ENCODE peak calls at places on chromosomes 6 and 20, in six cellular contexts. One of them, this sample, is unnamed.

GRCh38 chr6:33984466-33985332 is 161.2 kb downstream of the GRM4 start:
- DNase-seq in IMR-90: no peak
- DNase-seq in H9: peak
- DNase-seq in mesenchymal stem cell: no peak
- DNase-seq in trophoblast cell: no peak
- DNase-seq in H1: peak
- DNase-seq in this sample: no peak

GRCh38 chr6:5294392-5295211 is 33.3 kb downstream of the FARS2 start:
- DNase-seq in IMR-90: no peak
- DNase-seq in H9: no peak
- DNase-seq in mesenchymal stem cell: no peak
- DNase-seq in trophoblast cell: no peak
- DNase-seq in H1: no peak
- DNase-seq in this sample: no peak

GRCh38 chr6:45843848-45844521 is 171.7 kb downstream of the CLIC5 start:
- DNase-seq in IMR-90: no peak
- DNase-seq in H9: no peak
- DNase-seq in mesenchymal stem cell: no peak
- DNase-seq in trophoblast cell: no peak
- DNase-seq in H1: no peak
- DNase-seq in this sample: no peak

GRCh38 chr6:71724456-71725180 is 161.7 kb upstream of the RIMS1 start:
- DNase-seq in IMR-90: no peak
- DNase-seq in H9: no peak
- DNase-seq in mesenchymal stem cell: no peak
- DNase-seq in trophoblast cell: no peak
- DNase-seq in H1: no peak
- DNase-seq in this sample: no peak

GRCh38 chr6:31922942-31923341 is 4.6 kb upstream of the C2 start:
- DNase-seq in IMR-90: no peak
- DNase-seq in H9: no peak
- DNase-seq in mesenchymal stem cell: no peak
- DNase-seq in trophoblast cell: peak
- DNase-seq in H1: no peak
- DNase-seq in this sample: no peak

GRCh38 chr6:106181664-106182418 is 95.7 kb downstream of the PRDM1 start:
- DNase-seq in IMR-90: peak
- DNase-seq in H9: no peak
- DNase-seq in mesenchymal stem cell: peak
- DNase-seq in trophoblast cell: peak
- DNase-seq in H1: no peak
- DNase-seq in this sample: no peak

GRCh38 chr6:82870582-82871172 is 195.0 kb downstream of the UBE3D start:
- DNase-seq in IMR-90: no peak
- DNase-seq in H9: no peak
- DNase-seq in mesenchymal stem cell: no peak
- DNase-seq in trophoblast cell: no peak
- DNase-seq in H1: no peak
- DNase-seq in this sample: no peak

GRCh38 chr6:102064142-102064541 is 670.6 kb downstream of the GRIK2 start:
- DNase-seq in IMR-90: no peak
- DNase-seq in H9: no peak
- DNase-seq in mesenchymal stem cell: no peak
- DNase-seq in trophoblast cell: no peak
- DNase-seq in H1: no peak
- DNase-seq in this sample: no peak

GRCh38 chr6:26561533-26562466 is 23.6 kb downstream of the HMGN4 start:
- DNase-seq in IMR-90: no peak
- DNase-seq in H9: no peak
- DNase-seq in mesenchymal stem cell: no peak
- DNase-seq in trophoblast cell: no peak
- DNase-seq in H1: peak
- DNase-seq in this sample: no peak

GRCh38 chr20:8361008-8361652 is 229.1 kb downstream of the PLCB1 start:
- DNase-seq in IMR-90: peak
- DNase-seq in H9: no peak
- DNase-seq in mesenchymal stem cell: peak
- DNase-seq in trophoblast cell: peak
- DNase-seq in H1: no peak
- DNase-seq in this sample: no peak

GRCh38 chr20:354298-354977 is 7.5 kb downstream of the NRSN2 start:
- DNase-seq in IMR-90: peak
- DNase-seq in H9: peak
- DNase-seq in mesenchymal stem cell: peak
- DNase-seq in trophoblast cell: peak
- DNase-seq in H1: peak
- DNase-seq in this sample: peak

GRCh38 chr20:59434950-59435349 is 134.5 kb downstream of the EDN3 start:
- DNase-seq in IMR-90: no peak
- DNase-seq in H9: no peak
- DNase-seq in mesenchymal stem cell: no peak
- DNase-seq in trophoblast cell: no peak
- DNase-seq in H1: no peak
- DNase-seq in this sample: no peak

GRCh38 chr6:1796706-1797529 is 187.2 kb downstream of the FOXC1 start:
- DNase-seq in IMR-90: peak
- DNase-seq in H9: no peak
- DNase-seq in mesenchymal stem cell: no peak
- DNase-seq in trophoblast cell: no peak
- DNase-seq in H1: no peak
- DNase-seq in this sample: no peak

GRCh38 chr6:129276461-129276860 is 393.5 kb downstream of the LAMA2 start:
- DNase-seq in IMR-90: no peak
- DNase-seq in H9: no peak
- DNase-seq in mesenchymal stem cell: no peak
- DNase-seq in trophoblast cell: no peak
- DNase-seq in H1: no peak
- DNase-seq in this sample: no peak

GRCh38 chr20:40279390-40279789 is 409.6 kb downstream of the MAFB start:
- DNase-seq in IMR-90: peak
- DNase-seq in H9: no peak
- DNase-seq in mesenchymal stem cell: peak
- DNase-seq in trophoblast cell: peak
- DNase-seq in H1: no peak
- DNase-seq in this sample: no peak

GRCh38 chr20:19691125-19691524 is 66.9 kb upstream of the RIN2 start:
- DNase-seq in IMR-90: no peak
- DNase-seq in H9: no peak
- DNase-seq in mesenchymal stem cell: no peak
- DNase-seq in trophoblast cell: no peak
- DNase-seq in H1: no peak
- DNase-seq in this sample: no peak

GRCh38 chr6:113381232-113381631 is 475.9 kb upstream of the MARCKS start:
- DNase-seq in IMR-90: peak
- DNase-seq in H9: no peak
- DNase-seq in mesenchymal stem cell: no peak
- DNase-seq in trophoblast cell: no peak
- DNase-seq in H1: no peak
- DNase-seq in this sample: no peak

GRCh38 chr6:15999201-15999600 is 129.7 kb upstream of the MYLIP start:
- DNase-seq in IMR-90: no peak
- DNase-seq in H9: no peak
- DNase-seq in mesenchymal stem cell: no peak
- DNase-seq in trophoblast cell: no peak
- DNase-seq in H1: no peak
- DNase-seq in this sample: no peak

GRCh38 chr6:108203189-108204119 is 37.6 kb downstream of the NR2E1 start:
- DNase-seq in IMR-90: no peak
- DNase-seq in H9: no peak
- DNase-seq in mesenchymal stem cell: no peak
- DNase-seq in trophoblast cell: no peak
- DNase-seq in H1: no peak
- DNase-seq in this sample: peak

GRCh38 chr6:53679446-53679933 is 13.9 kb upstream of the KLHL31 start:
- DNase-seq in IMR-90: peak
- DNase-seq in H9: peak
- DNase-seq in mesenchymal stem cell: peak
- DNase-seq in trophoblast cell: peak
- DNase-seq in H1: peak
- DNase-seq in this sample: no peak

GRCh38 chr6:75331134-75331533 is 46.5 kb upstream of the TMEM30A start:
- DNase-seq in IMR-90: peak
- DNase-seq in H9: no peak
- DNase-seq in mesenchymal stem cell: no peak
- DNase-seq in trophoblast cell: peak
- DNase-seq in H1: no peak
- DNase-seq in this sample: no peak

GRCh38 chr6:38400101-38400500 is 239.6 kb downstream of the BTBD9 start:
- DNase-seq in IMR-90: no peak
- DNase-seq in H9: no peak
- DNase-seq in mesenchymal stem cell: no peak
- DNase-seq in trophoblast cell: no peak
- DNase-seq in H1: no peak
- DNase-seq in this sample: no peak
- H3K14ac ChIP-seq in IMR-90: no peak
- H3K14ac ChIP-seq in H9: no peak
- H3K14ac ChIP-seq in mesenchymal stem cell: no peak
- H3K14ac ChIP-seq in trophoblast cell: no peak
- H3K14ac ChIP-seq in H1: no peak
- H3K14ac ChIP-seq in this sample: no peak

GRCh38 chr6:167697316-167697715 is 129.4 kb upstream of the AFDN start:
- DNase-seq in IMR-90: no peak
- DNase-seq in H9: no peak
- DNase-seq in mesenchymal stem cell: no peak
- DNase-seq in trophoblast cell: no peak
- DNase-seq in H1: no peak
- DNase-seq in this sample: no peak

GRCh38 chr6:167700199-167700598 is 126.5 kb upstream of the AFDN start:
- DNase-seq in IMR-90: no peak
- DNase-seq in H9: no peak
- DNase-seq in mesenchymal stem cell: no peak
- DNase-seq in trophoblast cell: no peak
- DNase-seq in H1: no peak
- DNase-seq in this sample: no peak

GRCh38 chr6:167701010-167701409 is 125.7 kb upstream of the AFDN start:
- DNase-seq in IMR-90: no peak
- DNase-seq in H9: no peak
- DNase-seq in mesenchymal stem cell: no peak
- DNase-seq in trophoblast cell: no peak
- DNase-seq in H1: no peak
- DNase-seq in this sample: no peak

GRCh38 chr6:167698540-167698939 is 128.2 kb upstream of the AFDN start:
- DNase-seq in IMR-90: no peak
- DNase-seq in H9: no peak
- DNase-seq in mesenchymal stem cell: no peak
- DNase-seq in trophoblast cell: no peak
- DNase-seq in H1: no peak
- DNase-seq in this sample: no peak

GRCh38 chr6:167699141-167700036 is 127.3 kb upstream of the AFDN start:
- DNase-seq in IMR-90: no peak
- DNase-seq in H9: no peak
- DNase-seq in mesenchymal stem cell: peak
- DNase-seq in trophoblast cell: peak
- DNase-seq in H1: no peak
- DNase-seq in this sample: no peak
- H3K18ac ChIP-seq in IMR-90: no peak
- H3K18ac ChIP-seq in H9: no peak
- H3K18ac ChIP-seq in mesenchymal stem cell: peak
- H3K18ac ChIP-seq in trophoblast cell: peak
- H3K18ac ChIP-seq in H1: peak
- H3K18ac ChIP-seq in this sample: peak

DNA sequence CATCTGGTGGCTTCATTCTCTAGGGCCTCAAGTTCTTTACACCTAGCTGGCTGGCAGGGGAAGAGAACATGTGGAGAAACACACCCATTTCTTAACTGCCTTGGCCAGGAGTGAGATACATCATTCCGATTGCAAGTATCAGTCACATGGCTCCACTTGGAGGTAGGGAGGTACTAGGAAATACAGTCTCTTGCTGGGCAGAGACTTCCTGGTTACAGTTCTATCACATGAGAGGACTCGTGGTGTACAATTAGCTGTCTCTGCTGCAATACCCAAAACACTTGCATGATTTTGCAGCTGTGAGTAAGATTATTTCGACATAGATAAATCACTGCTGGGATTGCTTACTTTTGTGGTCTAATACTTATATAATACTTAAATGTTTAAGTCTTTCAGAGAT is 51.1 kb downstream of the GTF2H5 start:
- DNase-seq in IMR-90: peak
- DNase-seq in H9: no peak
- DNase-seq in mesenchymal stem cell: peak
- DNase-seq in trophoblast cell: peak
- DNase-seq in H1: no peak
- DNase-seq in this sample: no peak
- H3K23ac ChIP-seq in IMR-90: peak
- H3K23ac ChIP-seq in H9: no peak
- H3K23ac ChIP-seq in mesenchymal stem cell: no peak
- H3K23ac ChIP-seq in trophoblast cell: no peak
- H3K23ac ChIP-seq in H1: no peak
- H3K23ac ChIP-seq in this sample: no peak

DNA sequence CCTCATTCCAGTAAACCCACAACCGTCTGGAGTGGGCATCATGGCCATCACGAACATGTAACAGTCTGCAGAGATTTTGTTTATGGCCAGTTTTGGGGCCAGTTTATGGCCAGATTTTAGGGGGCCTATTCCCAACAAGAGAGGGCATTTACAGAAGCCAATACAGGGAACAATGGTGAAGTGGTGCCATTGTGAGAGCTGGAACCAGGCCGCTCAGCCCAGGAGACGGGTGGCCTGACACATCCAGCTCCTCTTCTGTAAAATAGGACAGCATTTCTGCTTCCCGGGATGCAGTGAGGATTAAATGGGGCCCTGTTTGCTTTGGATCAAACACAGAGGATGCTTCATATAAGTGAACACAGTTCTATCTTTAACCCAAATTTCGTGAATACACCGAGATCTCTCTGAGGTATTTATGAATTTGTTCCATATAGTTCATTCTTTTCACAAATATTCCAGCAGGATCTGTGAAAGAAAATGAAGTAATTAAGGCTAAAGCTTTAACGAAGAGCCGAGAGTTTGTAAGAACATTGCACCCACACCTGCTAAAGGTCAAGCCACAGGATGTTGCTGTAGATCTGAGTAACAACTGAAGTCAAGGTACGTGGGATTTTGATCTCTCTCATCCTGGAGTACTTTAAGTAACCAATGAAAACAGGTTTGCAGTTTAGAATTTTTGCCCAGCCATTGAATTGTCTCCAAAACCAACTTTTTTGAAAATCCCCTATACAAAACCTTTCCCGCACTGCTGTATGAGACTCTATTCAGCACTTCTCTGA is 14.5 kb upstream of the SIRPG start:
- DNase-seq in IMR-90: no peak
- DNase-seq in H9: no peak
- DNase-seq in mesenchymal stem cell: no peak
- DNase-seq in trophoblast cell: no peak
- DNase-seq in H1: peak
- DNase-seq in this sample: no peak
- H3K14ac ChIP-seq in IMR-90: no peak
- H3K14ac ChIP-seq in H9: no peak
- H3K14ac ChIP-seq in mesenchymal stem cell: no peak
- H3K14ac ChIP-seq in trophoblast cell: no peak
- H3K14ac ChIP-seq in H1: no peak
- H3K14ac ChIP-seq in this sample: no peak